ENCODE peak calls at places on chromosomes 4 and X, in eight cellular contexts. I, M, L, U, V, Z, O and C are unnamed samples.

GRCh38 chrX:70445876-70446275 is 1.2 kb downstream of the DLG3 start:
- DNase-seq in U (no peak), L (no peak), M (no peak), I (no peak), Z (no peak), O (no peak), V (no peak), C (no peak)

GRCh38 chr4:55397024-55397520 is 1.3 kb downstream of the TMEM165 start:
- DNase-seq in U (no peak), O (peak), I (peak), L (no peak), V (no peak), Z (no peak), M (no peak), C (no peak)

GRCh38 chr4:158259955-158260575 is 49.8 kb downstream of the TMEM144 start:
- DNase-seq in M (no peak), Z (no peak), U (no peak), L (peak), V (peak), O (no peak), I (no peak), C (peak)

GRCh38 chr4:148120216-148120615 is 322.0 kb downstream of the NR3C2 start:
- DNase-seq in U (no peak), I (peak), Z (no peak), L (no peak), M (no peak), V (no peak), O (no peak), C (peak)

GRCh38 chr4:48902266-48902665 is 4.3 kb downstream of the OCIAD2 start:
- DNase-seq in L (no peak), O (no peak), V (no peak), Z (no peak), I (peak), U (no peak), M (no peak), C (no peak)

GRCh38 chr4:112422644-112423043 is 93.3 kb downstream of the NEUROG2 start:
- DNase-seq in V (no peak), L (no peak), Z (no peak), I (no peak), U (no peak), O (no peak), M (no peak), C (no peak)

GRCh38 chr4:146520894-146521542 is 722 bp downstream of the SLC10A7 start:
- DNase-seq in Z (no peak), L (no peak), M (peak), U (peak), O (no peak), V (peak), I (peak), C (peak)

GRCh38 chr4:10006236-10006603 is 15.1 kb downstream of the SLC2A9 start:
- DNase-seq in L (no peak), O (peak), Z (peak), M (peak), U (no peak), V (peak), I (peak), C (peak)

GRCh38 chrX:22742174-22742573 is 257.6 kb upstream of the DDX53 start:
- DNase-seq in V (no peak), M (peak), L (no peak), Z (no peak), I (peak), O (no peak), U (no peak), C (peak)

GRCh38 chrX:145910017-145910416 is 92.4 kb downstream of the SLITRK2 start:
- DNase-seq in M (no peak), U (no peak), O (no peak), L (no peak), Z (no peak), V (no peak), I (no peak), C (no peak)

GRCh38 chrX:20252392-20253231 is 14.1 kb downstream of the RPS6KA3 start:
- DNase-seq in M (no peak), Z (no peak), O (peak), L (no peak), I (peak), V (peak), U (peak), C (peak)

GRCh38 chr4:3491681-3492405 is 28.7 kb downstream of the DOK7 start:
- DNase-seq in V (no peak), Z (no peak), O (no peak), I (peak), M (peak), U (no peak), L (no peak), C (peak)

GRCh38 chr4:47386146-47386545 is 77.4 kb downstream of the COMMD8 start:
- DNase-seq in V (no peak), Z (no peak), I (no peak), M (no peak), L (no peak), O (no peak), U (no peak), C (no peak)

GRCh38 chr4:170193496-170193895 is 103.7 kb upstream of the AADAT start:
- DNase-seq in Z (no peak), U (no peak), I (no peak), L (no peak), O (no peak), M (no peak), V (no peak), C (no peak)

GRCh38 chrX:119763175-119763574 is 4.8 kb downstream of the SOWAHD start:
- DNase-seq in U (no peak), V (no peak), L (no peak), O (no peak), Z (no peak), I (peak), M (no peak), C (peak)

GRCh38 chrX:29299689-29300088 is 712.4 kb downstream of the IL1RAPL1 start:
- DNase-seq in Z (no peak), O (no peak), U (no peak), M (no peak), L (peak), V (peak), I (no peak), C (no peak)

GRCh38 chr4:168335621-168336020 is 17.1 kb upstream of the DDX60 start:
- DNase-seq in I (no peak), L (no peak), U (no peak), V (no peak), Z (no peak), O (no peak), M (no peak), C (peak)

GRCh38 chr4:99868126-99868596 is 26.1 kb downstream of the LAMTOR3 start:
- DNase-seq in I (peak), U (no peak), M (peak), V (no peak), L (no peak), Z (no peak), O (no peak), C (peak)

GRCh38 chr4:188930822-188931221 is 791.6 kb downstream of the TRIML1 start:
- DNase-seq in U (no peak), V (no peak), I (no peak), M (no peak), L (no peak), O (no peak), Z (no peak), C (no peak)

GRCh38 chrX:152904151-152905080 is 6.5 kb downstream of the ZNF185 start:
- DNase-seq in L (peak), V (peak), I (peak), M (peak), Z (no peak), U (peak), O (no peak), C (peak)

GRCh38 chr4:77880784-77881183 is 18.2 kb downstream of the MRPL1 start:
- DNase-seq in V (no peak), U (no peak), O (no peak), Z (no peak), M (no peak), L (no peak), I (no peak), C (no peak)

GRCh38 chr4:20015825-20016224 is 235.9 kb upstream of the SLIT2 start:
- DNase-seq in I (no peak), U (no peak), V (no peak), O (no peak), Z (no peak), M (no peak), L (no peak), C (no peak)